ENCODE peak calls at places on chromosomes 11 and 22, in five cellular contexts. T is HCT116, N is GM12878, Y is K562, F is HepG2. O is an unnamed sample.

GRCh38 chr22:50274311-50274710 is 4.1 kb upstream of the MAPK11 start:
- DNase-seq in T (no peak), N (no peak), Y (peak), F (peak), O (no peak)

GRCh38 chr22:46706060-46706459 is 32.0 kb downstream of the CERK start:
- DNase-seq in T (no peak), N (no peak), Y (no peak), F (no peak), O (no peak)

GRCh38 chr11:22416462-22416861 is 78.3 kb downstream of the SLC17A6 start:
- DNase-seq in T (no peak), N (no peak), Y (no peak), F (no peak), O (no peak)

GRCh38 chr11:111476366-111476765 is 35.8 kb downstream of the BTG4 start:
- DNase-seq in T (no peak), N (no peak), Y (no peak), F (no peak), O (no peak)

GRCh38 chr11:86551286-86551685 is 121.1 kb downstream of the ME3 start:
- DNase-seq in T (no peak), N (peak), Y (no peak), F (peak), O (no peak)

GRCh38 chr22:37822079-37822833 is 926 bp upstream of the GALR3 start:
- DNase-seq in T (no peak), N (no peak), Y (no peak), F (peak), O (no peak)

GRCh38 chr22:19962246-19962908 is 20.8 kb upstream of the TXNRD2 start:
- DNase-seq in T (peak), N (no peak), Y (peak), F (peak), O (peak)

GRCh38 chr11:2271077-2271326 is 614 bp upstream of the ASCL2 start:
- DNase-seq in T (no peak), N (no peak), Y (peak), F (no peak), O (no peak)

GRCh38 chr11:17978553-17979287 is 34.1 kb downstream of the SERGEF start:
- DNase-seq in T (no peak), N (no peak), Y (peak), F (peak), O (peak)

GRCh38 chr11:57072640-57073039 is 83.9 kb downstream of the OR5AK2 start:
- DNase-seq in T (peak), N (no peak), Y (no peak), F (no peak), O (no peak)

GRCh38 chr22:36465232-36466021 is 16.0 kb downstream of the TXN2 start:
- DNase-seq in T (peak), N (no peak), Y (no peak), F (peak), O (no peak)

GRCh38 chr22:17257578-17257977 is 38.3 kb upstream of the ADA2 start:
- DNase-seq in T (no peak), N (no peak), Y (no peak), F (no peak), O (no peak)

GRCh38 chr11:33534575-33534974 is 166.1 kb downstream of the C11orf91 start:
- DNase-seq in T (no peak), N (no peak), Y (no peak), F (no peak), O (no peak)

GRCh38 chr11:58561394-58562102 is 14.1 kb downstream of the LPXN start:
- DNase-seq in T (no peak), N (no peak), Y (no peak), F (peak), O (no peak)

GRCh38 chr11:73330569-73331093 is 22.6 kb downstream of the ARHGEF17 start:
- DNase-seq in T (no peak), N (no peak), Y (peak), F (peak), O (no peak)

DNA sequence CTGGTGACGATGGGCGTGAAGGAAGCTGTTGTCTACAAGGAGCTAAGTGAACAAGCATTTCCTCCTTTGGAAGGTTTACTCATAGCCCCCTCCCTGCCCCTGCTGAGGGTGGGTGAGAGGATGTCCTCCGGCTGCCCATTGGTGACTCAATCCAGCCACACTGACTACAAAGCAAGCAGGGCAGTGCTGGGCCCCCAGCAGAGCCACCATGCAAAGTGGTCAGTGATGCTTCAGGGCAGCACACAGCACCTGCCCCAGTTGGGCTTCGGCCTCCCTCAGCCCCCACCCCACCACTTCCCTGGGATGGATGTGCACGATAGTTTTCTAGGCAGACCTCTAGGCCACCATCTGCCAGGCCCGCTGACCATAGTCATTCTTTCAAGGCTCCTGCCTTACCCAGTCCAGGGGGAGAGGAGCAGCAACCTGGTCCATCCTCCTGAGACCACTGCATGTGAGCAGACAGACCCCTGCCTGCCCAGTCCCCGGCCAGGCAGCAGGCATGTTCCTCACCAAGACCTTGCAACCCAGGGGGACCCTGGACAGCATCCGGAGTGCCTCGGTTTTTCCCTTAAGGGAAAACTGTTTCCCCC is 125.1 kb downstream of the BCR start:
- DNase-seq in T (no peak), N (no peak), Y (no peak), F (no peak), O (no peak)
- TF ChIP-seq YY1 in T (no peak), N (no peak), Y (no peak), F (no peak), O (no peak)

DNA sequence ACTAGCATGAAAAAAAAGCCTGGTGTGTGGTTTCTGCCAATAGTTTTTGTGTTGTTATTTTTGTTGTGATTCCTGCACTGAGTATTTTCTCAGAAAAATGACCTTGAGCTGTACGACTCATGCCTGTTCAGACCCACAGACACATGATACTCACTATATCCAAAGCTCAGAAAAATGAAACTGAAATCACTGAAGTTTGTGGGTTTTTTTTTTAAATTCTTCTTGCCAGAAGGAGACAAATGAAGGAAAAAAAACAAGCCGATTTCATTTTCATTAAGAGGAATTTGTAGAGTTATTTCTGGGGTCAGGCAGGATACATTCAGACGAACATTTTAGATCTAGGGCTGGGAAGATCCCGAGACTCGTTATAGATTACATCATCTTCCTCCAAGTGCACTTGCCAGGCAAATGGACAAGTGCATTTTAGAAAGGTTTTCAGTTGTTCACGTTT is 60.4 kb downstream of the BMAL1 start:
- DNase-seq in T (no peak), N (no peak), Y (no peak), F (no peak), O (no peak)
- TF ChIP-seq YY1 in T (no peak), N (no peak), Y (no peak), F (no peak), O (no peak)

GRCh38 chr11:94674005-94674491 is 94.1 kb upstream of the AMOTL1 start:
- DNase-seq in T (no peak), N (no peak), Y (no peak), F (no peak), O (no peak)

GRCh38 chr11:94672636-94673035 is 95.5 kb upstream of the AMOTL1 start:
- DNase-seq in T (no peak), N (no peak), Y (no peak), F (no peak), O (no peak)

GRCh38 chr11:94669032-94669431 is 99.1 kb upstream of the AMOTL1 start:
- DNase-seq in T (no peak), N (no peak), Y (no peak), F (no peak), O (no peak)

GRCh38 chr11:94673353-94673752 is 94.8 kb upstream of the AMOTL1 start:
- DNase-seq in T (no peak), N (no peak), Y (no peak), F (no peak), O (no peak)

DNA sequence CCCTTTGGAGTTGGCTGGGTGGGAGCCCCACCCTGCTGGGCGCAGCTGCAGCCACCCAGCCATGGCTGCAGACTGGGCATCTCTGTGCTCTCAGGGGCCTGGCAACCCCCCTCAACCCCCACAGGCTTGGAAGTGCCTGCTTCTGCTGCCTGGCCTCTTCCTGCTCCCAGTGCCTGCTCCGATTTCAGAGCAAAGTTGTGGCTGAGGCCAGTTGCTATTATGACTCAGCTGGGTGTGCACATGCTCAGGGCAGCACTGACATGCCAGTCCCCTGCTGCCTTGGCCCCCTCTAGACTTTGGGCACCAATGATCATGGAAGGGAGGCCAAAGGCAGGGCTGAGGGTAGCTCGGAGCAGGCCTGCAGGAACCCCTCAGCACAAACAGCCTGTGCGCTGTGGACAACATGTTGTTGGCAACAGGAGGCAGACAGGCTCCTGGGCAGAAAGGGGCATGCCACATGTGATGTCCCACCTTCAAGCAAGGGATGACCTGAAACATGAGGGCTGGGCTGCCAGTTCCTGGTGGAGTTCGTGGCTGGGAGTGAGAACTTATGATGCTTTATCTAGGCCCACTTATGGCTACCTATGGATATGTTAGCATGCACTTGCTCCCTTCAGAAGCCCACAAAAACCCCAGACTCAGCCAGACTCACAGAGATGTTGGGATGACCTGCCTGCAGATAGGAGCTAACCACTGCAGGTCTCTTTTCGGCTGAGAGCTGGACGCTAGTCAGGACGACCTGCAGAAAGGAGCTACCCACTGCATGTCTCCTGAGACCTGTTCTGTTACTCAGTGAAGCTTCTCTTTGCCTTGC is 96.4 kb upstream of the AMOTL1 start:
- DNase-seq in T (no peak), N (no peak), Y (no peak), F (no peak), O (no peak)
- TF ChIP-seq YY1 in T (no peak), N (no peak), Y (no peak), F (no peak), O (no peak)

GRCh38 chr11:113014262-113014661 is 53.0 kb downstream of the NCAM1 start:
- DNase-seq in T (no peak), N (no peak), Y (no peak), F (no peak), O (no peak)
- TF ChIP-seq YY1 in T (no peak), N (no peak), Y (no peak), F (no peak), O (no peak)

GRCh38 chr11:9774591-9775392 is 110.9 kb downstream of the SWAP70 start:
- DNase-seq in T (no peak), N (no peak), Y (no peak), F (no peak), O (no peak)
- TF ChIP-seq YY1 in T (no peak), N (no peak), Y (no peak), F (no peak), O (no peak)